ENCODE peak calls at places on chromosomes 3 and 15, in five cellular contexts. J, H, D, V and W are unnamed samples.

GRCh38 chr15:82093774-82094211 is 48.0 kb upstream of the MEX3B start:
- DNase-seq in J (no peak), H (no peak), D (no peak), V (no peak), W (no peak)

GRCh38 chr15:91853968-91854943 is 748 bp downstream of the SLCO3A1 start:
- DNase-seq in J (peak; percentile 80), H (peak; percentile 53), D (no peak), V (peak; percentile 58), W (peak; percentile 60)

GRCh38 chr3:172102123-172102882 is 62.9 kb downstream of the FNDC3B start:
- DNase-seq in J (peak; percentile 80), H (no peak), D (peak; percentile 29), V (no peak), W (no peak)

GRCh38 chr15:50925281-50925680 is 16.8 kb downstream of the AP4E1 start:
- DNase-seq in J (no peak), H (no peak), D (no peak), V (no peak), W (no peak)

GRCh38 chr3:158974905-158975304 is 173.1 kb downstream of the MFSD1 start:
- DNase-seq in J (no peak), H (no peak), D (no peak), V (no peak), W (no peak)

GRCh38 chr3:5479229-5479799 is 291.8 kb downstream of the EDEM1 start:
- DNase-seq in J (no peak), H (no peak), D (no peak), V (no peak), W (no peak)

GRCh38 chr3:132788299-132788698 is 66.1 kb upstream of the NPHP3 start:
- DNase-seq in J (no peak), H (peak; percentile 20), D (no peak), V (peak; percentile 51), W (peak; percentile 23)

GRCh38 chr3:111616417-111617105 is 21.4 kb upstream of the ZBED2 start:
- DNase-seq in J (peak; percentile 2), H (no peak), D (peak; percentile 48), V (no peak), W (no peak)

GRCh38 chr3:126104742-126105605 is 21.1 kb upstream of the SLC41A3 start:
- DNase-seq in J (no peak), H (no peak), D (no peak), V (no peak), W (no peak)

GRCh38 chr3:74434406-74434805 is 180.1 kb downstream of the CNTN3 start:
- DNase-seq in J (no peak), H (no peak), D (no peak), V (no peak), W (no peak)

GRCh38 chr15:69755571-69756310 is 303.1 kb downstream of the RPLP1 start:
- DNase-seq in J (peak; percentile 62), H (no peak), D (peak; percentile 45), V (no peak), W (no peak)

GRCh38 chr3:142723665-142723967 is 218 bp upstream of the TRPC1 start:
- DNase-seq in J (no peak), H (no peak), D (no peak), V (no peak), W (no peak)